ENCODE peak calls at places on chromosomes 16 and 17, in four cellular contexts. Y, G, V and A are unnamed samples. For H3K36me3, the result is how much of the 10 kb centered on the place peaks cover.

GRCh38 chr17:40486513-40487370 is 14.7 kb downstream of the TNS4 start:
- DNase-seq in Y (no peak), G (no peak), V (no peak), A (no peak)

GRCh38 chr17:6023452-6023851 is 46.7 kb upstream of the WSCD1 start:
- DNase-seq in Y (no peak), G (no peak), V (no peak), A (no peak)

GRCh38 chr16:21197621-21198020 is 13.8 kb downstream of the ZP2 start:
- DNase-seq in Y (no peak), G (no peak), V (no peak), A (no peak)

GRCh38 chr16:79097781-79098180 is 502.8 kb downstream of the MAF start:
- DNase-seq in Y (no peak), G (no peak), V (no peak), A (no peak)

GRCh38 chr16:566475-567361 is at the start of gene NHLRC4:
- DNase-seq in Y (peak), G (no peak), V (peak), A (peak)

GRCh38 chr16:48277158-48277557 is 29.8 kb upstream of the ABCC11 start:
- DNase-seq in Y (no peak), G (no peak), V (peak), A (peak)

GRCh38 chr17:36993227-36993626 is 44.5 kb downstream of the AATF start:
- DNase-seq in Y (no peak), G (no peak), V (no peak), A (no peak)

GRCh38 chr16:76583466-76583865 is 306.3 kb downstream of the CNTNAP4 start:
- DNase-seq in Y (no peak), G (no peak), V (no peak), A (peak)

GRCh38 chr16:85151079-85151602 is 38.9 kb upstream of the CIBAR2 start:
- DNase-seq in Y (no peak), G (no peak), V (no peak), A (no peak)
- H3K4me3 ChIP-seq in Y (no peak), G (no peak), V (no peak), A (no peak)

DNA sequence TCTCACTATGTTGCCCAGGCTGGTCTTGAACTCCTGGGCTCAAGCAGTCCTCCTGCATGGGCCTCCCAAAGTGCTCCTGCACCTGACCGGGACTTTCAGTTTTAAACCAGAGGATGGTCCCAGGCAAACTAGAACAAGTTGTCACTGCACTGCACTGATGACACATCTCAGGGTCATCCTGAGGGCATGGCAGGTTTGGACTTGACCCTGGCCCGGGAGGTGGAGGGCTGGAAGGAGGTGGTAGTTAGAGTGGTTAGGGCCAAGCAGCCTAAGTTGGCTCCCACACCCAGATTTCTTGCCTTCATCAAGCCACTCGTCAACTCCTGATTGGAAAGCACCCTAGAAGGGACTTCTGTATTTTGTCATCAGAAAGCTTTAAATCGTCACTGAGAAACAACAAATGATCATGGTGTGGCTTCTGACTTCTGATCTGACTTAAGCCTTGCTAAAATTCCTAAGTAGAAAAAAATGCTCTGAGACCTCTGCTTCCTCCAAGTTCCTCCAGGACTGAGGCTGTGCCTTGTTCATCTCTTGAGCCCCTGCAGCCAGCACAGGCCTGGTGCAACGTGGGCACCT is 43.5 kb downstream of the EMP2 start:
- DNase-seq in Y (no peak), G (no peak), V (no peak), A (no peak)
- H3K36me3 ChIP-seq in Y (under half), G (half or more), V (under half), A (under half)

GRCh38 chr16:84640145-84640544 is 8.2 kb upstream of the KLHL36 start:
- DNase-seq in Y (no peak), G (no peak), V (no peak), A (no peak)
- H3K4me3 ChIP-seq in Y (no peak), G (no peak), V (no peak), A (no peak)

GRCh38 chr17:27612160-27612767 is 18.7 kb upstream of the LGALS9 start:
- DNase-seq in Y (no peak), G (no peak), V (no peak), A (no peak)

GRCh38 chr17:27607692-27608091 is 23.3 kb upstream of the LGALS9 start:
- DNase-seq in Y (no peak), G (no peak), V (no peak), A (no peak)

GRCh38 chr17:27609606-27610303 is 21.2 kb upstream of the LGALS9 start:
- DNase-seq in Y (peak), G (no peak), V (peak), A (peak)

GRCh38 chr17:27608330-27609230 is 22.4 kb upstream of the LGALS9 start:
- DNase-seq in Y (no peak), G (no peak), V (no peak), A (no peak)

DNA sequence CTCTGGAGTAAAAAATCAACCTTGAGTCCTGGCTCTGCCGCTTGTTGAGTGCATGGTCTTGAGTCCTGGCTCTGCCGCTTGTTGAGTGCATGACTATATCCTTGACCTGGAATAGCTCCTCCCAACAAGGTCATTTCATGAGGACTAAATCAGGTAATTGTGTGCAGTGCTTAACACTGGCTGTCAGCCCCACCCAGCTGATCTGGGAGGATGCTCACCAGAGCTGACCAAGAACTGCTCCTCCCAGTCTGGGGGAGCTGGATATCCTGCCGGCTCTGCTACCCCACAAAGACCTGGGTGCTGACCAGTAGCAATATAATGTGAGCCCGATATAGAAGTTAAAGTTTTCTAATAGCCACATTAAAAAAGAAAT is 20.7 kb upstream of the LGALS9 start:
- DNase-seq in Y (no peak), G (no peak), V (no peak), A (no peak)
- H3K36me3 ChIP-seq in Y (under half), G (half or more), V (under half), A (under half)

GRCh38 chr17:17468217-17469010 is 8.4 kb upstream of the MED9 start:
- DNase-seq in Y (no peak), G (no peak), V (no peak), A (no peak)
- H3K4me3 ChIP-seq in Y (no peak), G (no peak), V (no peak), A (no peak)